ENCODE peak calls at places on chromosomes 6 and 20, in four cellular contexts. O, Y, E and I are unnamed samples.

GRCh38 chr20:40545478-40545877 is 143.6 kb downstream of the MAFB start:
- DNase-seq in O (no peak), Y (no peak), E (no peak), I (no peak)

GRCh38 chr6:12150812-12151432 is 138.8 kb downstream of the HIVEP1 start:
- DNase-seq in O (no peak), Y (peak), E (no peak), I (peak)

GRCh38 chr6:29947292-29947980 is 5.1 kb downstream of the HLA-A start:
- DNase-seq in O (no peak), Y (no peak), E (no peak), I (no peak)

GRCh38 chr6:112037783-112038216 is 16.1 kb upstream of the CCN6 start:
- DNase-seq in O (peak), Y (no peak), E (peak), I (no peak)

GRCh38 chr6:132498638-132499037 is 14.3 kb downstream of the STX7 start:
- DNase-seq in O (no peak), Y (no peak), E (no peak), I (no peak)

GRCh38 chr6:155770313-155770712 is 314.7 kb upstream of the NOX3 start:
- DNase-seq in O (no peak), Y (no peak), E (no peak), I (no peak)

GRCh38 chr6:34272022-34272926 is 23.5 kb upstream of the SMIM29 start:
- DNase-seq in O (no peak), Y (no peak), E (no peak), I (no peak)

GRCh38 chr6:161274488-161274858 is 612 bp upstream of the AGPAT4 start:
- DNase-seq in O (no peak), Y (no peak), E (no peak), I (no peak)

GRCh38 chr6:164200071-164200470 is 785.6 kb downstream of the QKI start:
- DNase-seq in O (no peak), Y (no peak), E (peak), I (no peak)

GRCh38 chr20:9015984-9016324 is 52.9 kb upstream of the PLCB4 start:
- DNase-seq in O (peak), Y (no peak), E (peak), I (no peak)

GRCh38 chr20:24118781-24119175 is 130.2 kb upstream of the GGTLC1 start:
- DNase-seq in O (no peak), Y (no peak), E (no peak), I (no peak)

GRCh38 chr6:11685411-11686093 is 93.1 kb downstream of the ADTRP start:
- DNase-seq in O (peak), Y (peak), E (peak), I (no peak)

GRCh38 chr6:44898296-44898930 is 429.7 kb upstream of the RUNX2 start:
- DNase-seq in O (peak), Y (no peak), E (peak), I (no peak)

GRCh38 chr20:20780127-20780822 is 67.8 kb upstream of the RALGAPA2 start:
- DNase-seq in O (no peak), Y (no peak), E (no peak), I (no peak)

GRCh38 chr6:87436435-87436834 is 28.7 kb downstream of the CFAP206 start:
- DNase-seq in O (peak), Y (peak), E (peak), I (peak)

GRCh38 chr6:7214400-7214940 is 98.5 kb downstream of the SSR1 start:
- DNase-seq in O (no peak), Y (no peak), E (no peak), I (no peak)

GRCh38 chr6:99241905-99242534 is 107.5 kb downstream of the FAXC start:
- DNase-seq in O (peak), Y (peak), E (peak), I (peak)

GRCh38 chr20:62860924-62861691 is 514 bp downstream of the TCFL5 start:
- DNase-seq in O (no peak), Y (no peak), E (no peak), I (peak)

GRCh38 chr6:52317841-52318581 is 33.5 kb upstream of the MCM3 start:
- DNase-seq in O (peak), Y (no peak), E (peak), I (no peak)

GRCh38 chr6:132937466-132937906 is 123.1 kb downstream of the RPS12 start:
- DNase-seq in O (peak), Y (peak), E (peak), I (peak)

GRCh38 chr6:156347251-156348049 is 429.7 kb upstream of the ARID1B start:
- DNase-seq in O (peak), Y (no peak), E (peak), I (no peak)

GRCh38 chr6:5695260-5696245 is 311.2 kb downstream of the NRN1 start:
- DNase-seq in O (peak), Y (no peak), E (peak), I (no peak)

GRCh38 chr6:105292689-105293339 is 110.1 kb downstream of the PREP start:
- DNase-seq in O (no peak), Y (no peak), E (no peak), I (no peak)

GRCh38 chr6:121439456-121440250 is 4.2 kb downstream of the GJA1 start:
- DNase-seq in O (no peak), Y (no peak), E (no peak), I (no peak)

GRCh38 chr6:75334266-75335040 is 49.9 kb upstream of the TMEM30A start:
- DNase-seq in O (peak), Y (no peak), E (peak), I (no peak)

GRCh38 chr6:166997768-166998255 is 1.4 kb upstream of the CEP43 start:
- DNase-seq in O (peak), Y (peak), E (peak), I (peak)

GRCh38 chr20:63941282-63942060 is 14.7 kb downstream of the UCKL1 start:
- DNase-seq in O (no peak), Y (no peak), E (no peak), I (peak)

GRCh38 chr6:116557863-116558262 is 4.3 kb downstream of the CALHM4 start:
- DNase-seq in O (peak), Y (peak), E (peak), I (no peak)

GRCh38 chr6:1229808-1230207 is 82.1 kb upstream of the FOXQ1 start:
- DNase-seq in O (no peak), Y (no peak), E (no peak), I (no peak)

GRCh38 chr6:161242779-161243693 is 30.8 kb downstream of the AGPAT4 start:
- DNase-seq in O (peak), Y (no peak), E (peak), I (peak)

DNA sequence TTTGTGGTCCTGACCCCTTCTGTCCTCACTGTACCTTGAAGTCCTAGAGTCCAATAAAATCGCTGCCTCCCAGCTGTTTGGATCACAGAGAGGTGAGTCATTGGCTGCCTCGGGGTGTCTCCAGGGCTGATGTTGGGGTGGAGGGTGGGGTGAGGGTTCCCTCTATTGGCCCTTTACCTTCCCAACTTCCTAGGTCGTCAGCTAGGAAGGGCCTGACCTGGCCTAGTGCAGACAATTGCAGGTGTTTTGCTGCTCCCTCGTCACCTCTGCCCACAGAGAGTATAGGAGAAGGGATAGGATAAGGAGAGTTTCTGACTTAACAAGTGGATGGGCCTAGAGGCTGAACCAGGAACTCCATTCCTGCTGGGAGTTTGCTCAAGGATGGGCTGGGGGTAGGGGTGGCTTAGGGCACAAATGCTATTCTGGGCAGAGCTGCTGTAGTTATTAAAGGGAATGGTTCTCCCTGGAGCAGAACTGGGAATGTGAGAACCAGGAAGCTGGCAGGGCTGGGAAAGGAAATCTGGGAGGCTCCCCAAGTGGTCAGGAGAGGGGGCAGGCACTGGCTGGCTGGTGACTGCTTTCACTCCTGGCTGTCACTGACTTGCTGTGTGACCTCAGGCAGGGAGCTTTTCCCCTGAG is 1.4 kb downstream of the TP53INP2 start:
- DNase-seq in O (peak), Y (no peak), E (no peak), I (no peak)
- H3K9ac ChIP-seq in O (no peak), Y (peak), E (peak), I (no peak)

GRCh38 chr6:119339941-119340456 is 9.6 kb downstream of the MAN1A1 start:
- DNase-seq in O (no peak), Y (no peak), E (no peak), I (no peak)
- H2AFZ ChIP-seq in O (no peak), Y (no peak), E (no peak), I (no peak)

GRCh38 chr20:49641683-49642649 is 71.7 kb downstream of the B4GALT5 start:
- DNase-seq in O (peak), Y (no peak), E (no peak), I (no peak)
- H3K9ac ChIP-seq in O (no peak), Y (no peak), E (no peak), I (no peak)

GRCh38 chr6:168896321-168896720 is 357.3 kb downstream of the THBS2 start:
- DNase-seq in O (no peak), Y (no peak), E (no peak), I (no peak)
- H2AFZ ChIP-seq in O (peak), Y (no peak), E (no peak), I (peak)

DNA sequence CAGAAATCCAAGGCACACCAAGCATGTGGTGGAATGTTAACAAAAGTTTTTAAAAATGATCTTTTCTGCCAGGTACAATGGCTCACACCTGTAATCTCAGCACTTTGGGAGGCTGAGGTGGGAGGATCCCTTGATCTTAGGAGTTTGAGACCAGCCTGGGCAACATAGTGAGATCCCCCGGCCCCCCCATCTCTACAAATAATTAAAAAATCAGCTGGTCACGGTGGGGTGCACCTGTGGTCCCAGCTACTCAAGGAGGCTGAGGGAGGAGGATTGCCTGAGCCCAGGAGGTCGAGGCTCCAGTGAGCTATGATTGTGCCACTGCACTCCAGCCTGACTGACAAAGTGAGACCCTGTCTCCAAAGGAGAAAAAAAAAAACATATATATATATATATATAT is 8.0 kb downstream of the RIPK1 start:
- DNase-seq in O (no peak), Y (no peak), E (no peak), I (no peak)
- H3K9ac ChIP-seq in O (no peak), Y (no peak), E (no peak), I (no peak)

DNA sequence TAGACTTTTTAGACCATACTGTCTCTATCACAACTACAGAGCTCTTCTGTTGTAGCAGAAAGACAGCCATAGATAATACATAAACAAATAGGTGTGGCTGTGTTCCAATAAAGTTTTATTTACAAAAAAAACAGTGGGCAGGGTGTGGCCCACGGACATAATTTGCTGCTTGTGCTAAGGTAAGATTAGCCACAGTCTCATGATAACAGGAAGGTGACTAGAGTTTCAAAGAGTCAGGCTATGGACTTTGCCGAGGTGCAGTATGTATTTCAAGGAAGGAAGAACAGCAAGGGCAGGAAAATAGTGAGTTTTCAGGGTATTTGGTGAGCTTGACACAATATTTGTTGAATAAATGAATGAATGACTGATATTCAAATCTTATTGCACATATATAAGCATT is 20.2 kb downstream of the SOBP start:
- DNase-seq in O (no peak), Y (no peak), E (no peak), I (no peak)
- H2AFZ ChIP-seq in O (no peak), Y (no peak), E (no peak), I (no peak)